ENCODE peak calls at places on chromosomes 13 and 19, in eight cellular contexts. One of them, this sample, is unnamed.

GRCh38 chr19:2307518-2308012 is 389 bp downstream of the LINGO3 start:
- DNase-seq in right atrium auricular region: no peak
- DNase-seq in transverse colon: no peak
- DNase-seq in fibroblast of pulmonary artery: no peak
- DNase-seq in choroid plexus epithelial cell: no peak
- DNase-seq in Panc1: no peak
- DNase-seq in CD8-positive, alpha-beta T cell: no peak
- DNase-seq in astrocyte of the cerebellum: no peak
- DNase-seq in this sample: no peak

GRCh38 chr19:32273483-32273882 is 71.9 kb upstream of the ZNF507 start:
- DNase-seq in right atrium auricular region: no peak
- DNase-seq in transverse colon: no peak
- DNase-seq in fibroblast of pulmonary artery: no peak
- DNase-seq in choroid plexus epithelial cell: no peak
- DNase-seq in Panc1: no peak
- DNase-seq in CD8-positive, alpha-beta T cell: no peak
- DNase-seq in astrocyte of the cerebellum: no peak
- DNase-seq in this sample: no peak

GRCh38 chr13:48944221-48944620 is 31.5 kb upstream of the FNDC3A start:
- DNase-seq in right atrium auricular region: no peak
- DNase-seq in transverse colon: no peak
- DNase-seq in fibroblast of pulmonary artery: peak; percentile 30
- DNase-seq in choroid plexus epithelial cell: no peak
- DNase-seq in Panc1: no peak
- DNase-seq in CD8-positive, alpha-beta T cell: no peak
- DNase-seq in astrocyte of the cerebellum: no peak
- DNase-seq in this sample: no peak

GRCh38 chr13:25731511-25731910 is 320.3 kb downstream of the SHISA2 start:
- DNase-seq in right atrium auricular region: no peak
- DNase-seq in transverse colon: no peak
- DNase-seq in fibroblast of pulmonary artery: no peak
- DNase-seq in choroid plexus epithelial cell: no peak
- DNase-seq in Panc1: no peak
- DNase-seq in CD8-positive, alpha-beta T cell: no peak
- DNase-seq in astrocyte of the cerebellum: no peak
- DNase-seq in this sample: no peak

GRCh38 chr13:95239293-95239692 is 62.0 kb downstream of the ABCC4 start:
- DNase-seq in right atrium auricular region: no peak
- DNase-seq in transverse colon: no peak
- DNase-seq in fibroblast of pulmonary artery: no peak
- DNase-seq in choroid plexus epithelial cell: no peak
- DNase-seq in Panc1: no peak
- DNase-seq in CD8-positive, alpha-beta T cell: no peak
- DNase-seq in astrocyte of the cerebellum: no peak
- DNase-seq in this sample: no peak

GRCh38 chr13:51550151-51550550 is 34.1 kb upstream of the WDFY2 start:
- DNase-seq in right atrium auricular region: no peak
- DNase-seq in transverse colon: no peak
- DNase-seq in fibroblast of pulmonary artery: no peak
- DNase-seq in choroid plexus epithelial cell: no peak
- DNase-seq in Panc1: no peak
- DNase-seq in CD8-positive, alpha-beta T cell: no peak
- DNase-seq in astrocyte of the cerebellum: no peak
- DNase-seq in this sample: no peak

GRCh38 chr19:49818691-49819331 is 722 bp downstream of the MED25 start:
- DNase-seq in right atrium auricular region: no peak
- DNase-seq in transverse colon: no peak
- DNase-seq in fibroblast of pulmonary artery: no peak
- DNase-seq in choroid plexus epithelial cell: no peak
- DNase-seq in Panc1: no peak
- DNase-seq in CD8-positive, alpha-beta T cell: no peak
- DNase-seq in astrocyte of the cerebellum: no peak
- DNase-seq in this sample: no peak

GRCh38 chr13:106752584-106753202 is 184.8 kb upstream of the ARGLU1 start:
- DNase-seq in right atrium auricular region: no peak
- DNase-seq in transverse colon: no peak
- DNase-seq in fibroblast of pulmonary artery: no peak
- DNase-seq in choroid plexus epithelial cell: no peak
- DNase-seq in Panc1: no peak
- DNase-seq in CD8-positive, alpha-beta T cell: no peak
- DNase-seq in astrocyte of the cerebellum: no peak
- DNase-seq in this sample: no peak

GRCh38 chr13:108947551-108948030 is 318.2 kb downstream of the MYO16 start:
- DNase-seq in right atrium auricular region: no peak
- DNase-seq in transverse colon: no peak
- DNase-seq in fibroblast of pulmonary artery: peak; percentile 11
- DNase-seq in choroid plexus epithelial cell: peak; percentile 97
- DNase-seq in Panc1: no peak
- DNase-seq in CD8-positive, alpha-beta T cell: no peak
- DNase-seq in astrocyte of the cerebellum: no peak
- DNase-seq in this sample: peak; percentile 54

GRCh38 chr19:24086974-24087595 is at the start of gene ZNF254:
- DNase-seq in right atrium auricular region: peak; percentile 96
- DNase-seq in transverse colon: peak; percentile 89
- DNase-seq in fibroblast of pulmonary artery: peak; percentile 95
- DNase-seq in choroid plexus epithelial cell: peak; percentile 97
- DNase-seq in Panc1: peak; percentile 76
- DNase-seq in CD8-positive, alpha-beta T cell: peak; percentile 78
- DNase-seq in astrocyte of the cerebellum: peak; percentile 93
- DNase-seq in this sample: peak; percentile 95

GRCh38 chr19:52809801-52810200 is 11.6 kb downstream of the ZNF28 start:
- DNase-seq in right atrium auricular region: no peak
- DNase-seq in transverse colon: no peak
- DNase-seq in fibroblast of pulmonary artery: no peak
- DNase-seq in choroid plexus epithelial cell: no peak
- DNase-seq in Panc1: no peak
- DNase-seq in CD8-positive, alpha-beta T cell: no peak
- DNase-seq in astrocyte of the cerebellum: no peak
- DNase-seq in this sample: no peak

GRCh38 chr19:23802290-23802689 is 43.6 kb upstream of the ZNF681 start:
- DNase-seq in right atrium auricular region: no peak
- DNase-seq in transverse colon: no peak
- DNase-seq in fibroblast of pulmonary artery: no peak
- DNase-seq in choroid plexus epithelial cell: peak; percentile 30
- DNase-seq in Panc1: no peak
- DNase-seq in CD8-positive, alpha-beta T cell: no peak
- DNase-seq in astrocyte of the cerebellum: no peak
- DNase-seq in this sample: no peak

GRCh38 chr19:54515156-54515555 is 12.5 kb downstream of the LAIR2 start:
- DNase-seq in right atrium auricular region: no peak
- DNase-seq in transverse colon: no peak
- DNase-seq in fibroblast of pulmonary artery: no peak
- DNase-seq in choroid plexus epithelial cell: no peak
- DNase-seq in Panc1: no peak
- DNase-seq in CD8-positive, alpha-beta T cell: no peak
- DNase-seq in astrocyte of the cerebellum: no peak
- DNase-seq in this sample: no peak

GRCh38 chr13:49877629-49878218 is 58.4 kb downstream of the SPRYD7 start:
- DNase-seq in right atrium auricular region: no peak
- DNase-seq in transverse colon: no peak
- DNase-seq in fibroblast of pulmonary artery: no peak
- DNase-seq in choroid plexus epithelial cell: peak; percentile 10
- DNase-seq in Panc1: no peak
- DNase-seq in CD8-positive, alpha-beta T cell: no peak
- DNase-seq in astrocyte of the cerebellum: no peak
- DNase-seq in this sample: peak; percentile 41

GRCh38 chr19:22052644-22053013 is 345 bp downstream of the ZNF257 start:
- DNase-seq in right atrium auricular region: no peak
- DNase-seq in transverse colon: no peak
- DNase-seq in fibroblast of pulmonary artery: peak; percentile 0
- DNase-seq in choroid plexus epithelial cell: peak; percentile 5
- DNase-seq in Panc1: no peak
- DNase-seq in CD8-positive, alpha-beta T cell: no peak
- DNase-seq in astrocyte of the cerebellum: no peak
- DNase-seq in this sample: no peak

GRCh38 chr19:7676854-7677253 is at the start of gene MCEMP1:
- DNase-seq in right atrium auricular region: no peak
- DNase-seq in transverse colon: no peak
- DNase-seq in fibroblast of pulmonary artery: no peak
- DNase-seq in choroid plexus epithelial cell: no peak
- DNase-seq in Panc1: no peak
- DNase-seq in CD8-positive, alpha-beta T cell: no peak
- DNase-seq in astrocyte of the cerebellum: no peak
- DNase-seq in this sample: no peak

GRCh38 chr19:43713208-43713607 is 2.7 kb upstream of the IRGC start:
- DNase-seq in right atrium auricular region: no peak
- DNase-seq in transverse colon: no peak
- DNase-seq in fibroblast of pulmonary artery: no peak
- DNase-seq in choroid plexus epithelial cell: no peak
- DNase-seq in Panc1: no peak
- DNase-seq in CD8-positive, alpha-beta T cell: no peak
- DNase-seq in astrocyte of the cerebellum: no peak
- DNase-seq in this sample: no peak

GRCh38 chr19:39097299-39097698 is 13.1 kb downstream of the ACP7 start:
- DNase-seq in right atrium auricular region: no peak
- DNase-seq in transverse colon: no peak
- DNase-seq in fibroblast of pulmonary artery: no peak
- DNase-seq in choroid plexus epithelial cell: no peak
- DNase-seq in Panc1: no peak
- DNase-seq in CD8-positive, alpha-beta T cell: no peak
- DNase-seq in astrocyte of the cerebellum: no peak
- DNase-seq in this sample: no peak

GRCh38 chr19:33469171-33470039 is 52.2 kb downstream of the PEPD start:
- DNase-seq in right atrium auricular region: no peak
- DNase-seq in transverse colon: no peak
- DNase-seq in fibroblast of pulmonary artery: no peak
- DNase-seq in choroid plexus epithelial cell: no peak
- DNase-seq in Panc1: no peak
- DNase-seq in CD8-positive, alpha-beta T cell: no peak
- DNase-seq in astrocyte of the cerebellum: no peak
- DNase-seq in this sample: no peak

GRCh38 chr13:101785858-101786257 is 333.4 kb downstream of the ITGBL1 start:
- DNase-seq in right atrium auricular region: no peak
- DNase-seq in transverse colon: no peak
- DNase-seq in fibroblast of pulmonary artery: peak; percentile 3
- DNase-seq in choroid plexus epithelial cell: peak; percentile 76
- DNase-seq in Panc1: peak; percentile 4
- DNase-seq in CD8-positive, alpha-beta T cell: no peak
- DNase-seq in astrocyte of the cerebellum: peak; percentile 20
- DNase-seq in this sample: peak; percentile 41

GRCh38 chr13:27972619-27972877 is 3.4 kb upstream of the CDX2 start:
- DNase-seq in right atrium auricular region: no peak
- DNase-seq in transverse colon: no peak
- DNase-seq in fibroblast of pulmonary artery: no peak
- DNase-seq in choroid plexus epithelial cell: no peak
- DNase-seq in Panc1: no peak
- DNase-seq in CD8-positive, alpha-beta T cell: no peak
- DNase-seq in astrocyte of the cerebellum: no peak
- DNase-seq in this sample: no peak
- H3K4me3 ChIP-seq in right atrium auricular region: no peak overlapping the region
- H3K4me3 ChIP-seq in transverse colon: no peak overlapping the region
- H3K4me3 ChIP-seq in fibroblast of pulmonary artery: no peak overlapping the region
- H3K4me3 ChIP-seq in choroid plexus epithelial cell: no peak overlapping the region
- H3K4me3 ChIP-seq in Panc1: no peak overlapping the region
- H3K4me3 ChIP-seq in CD8-positive, alpha-beta T cell: no peak overlapping the region
- H3K4me3 ChIP-seq in astrocyte of the cerebellum: no peak overlapping the region
- H3K4me3 ChIP-seq in this sample: no peak overlapping the region

DNA sequence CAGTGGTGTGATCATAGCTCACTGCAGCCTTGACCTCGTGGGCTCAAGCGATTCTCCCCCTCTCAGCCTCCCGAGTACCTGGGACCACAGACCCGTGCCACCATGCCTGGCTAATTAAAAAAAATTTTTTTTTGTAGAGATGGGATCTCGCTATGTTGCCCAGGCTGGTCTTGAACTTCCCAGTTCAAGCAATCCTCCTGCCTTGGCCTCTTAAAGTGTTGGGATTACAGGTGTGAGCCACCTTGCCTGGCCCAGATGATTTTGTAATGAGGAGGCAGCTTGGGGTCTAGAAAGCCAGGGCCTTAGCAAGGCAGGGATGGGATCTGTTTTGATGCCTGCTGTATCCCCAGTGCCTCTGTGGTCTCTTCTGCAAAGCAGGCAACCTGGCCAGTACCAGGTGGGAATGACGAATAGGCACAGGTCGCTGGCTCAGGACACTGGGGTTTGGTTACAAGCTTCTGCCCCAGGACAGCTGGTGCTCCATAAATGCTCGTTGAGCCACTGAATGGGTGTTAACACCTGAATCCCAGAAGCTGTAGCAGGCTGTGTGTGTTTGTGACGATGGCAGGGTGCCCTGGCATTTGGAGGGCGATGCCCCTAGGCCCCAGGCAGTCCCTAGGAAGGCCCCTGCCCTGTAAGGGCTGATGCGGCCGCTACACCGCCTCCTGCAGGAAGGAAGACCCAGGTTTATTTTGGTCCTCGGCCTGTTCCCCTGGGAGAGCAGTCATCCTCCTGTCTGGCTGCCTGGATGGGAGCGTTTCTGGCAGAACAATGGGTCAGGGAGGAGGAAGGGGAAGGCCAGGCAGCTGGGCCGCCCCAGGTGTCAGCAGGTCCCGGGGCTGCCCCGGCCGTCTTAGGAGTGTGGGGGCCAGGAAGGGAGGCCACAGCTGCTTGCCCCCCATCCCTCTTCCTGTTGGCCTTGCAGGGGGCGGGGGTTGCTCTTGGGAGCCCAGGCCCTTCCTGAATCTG is 8.6 kb downstream of the TNFAIP8L1 start:
- DNase-seq in right atrium auricular region: peak; percentile 62
- DNase-seq in transverse colon: no peak
- DNase-seq in fibroblast of pulmonary artery: peak; percentile 81
- DNase-seq in choroid plexus epithelial cell: peak; percentile 63
- DNase-seq in Panc1: no peak
- DNase-seq in CD8-positive, alpha-beta T cell: no peak
- DNase-seq in astrocyte of the cerebellum: no peak
- DNase-seq in this sample: no peak
- TF ChIP-seq CTCF in right atrium auricular region: no peak
- TF ChIP-seq CTCF in transverse colon: no peak
- TF ChIP-seq CTCF in fibroblast of pulmonary artery: peak; percentile 38
- TF ChIP-seq CTCF in choroid plexus epithelial cell: peak; percentile 57
- TF ChIP-seq CTCF in Panc1: no peak
- TF ChIP-seq CTCF in CD8-positive, alpha-beta T cell: no peak
- TF ChIP-seq CTCF in astrocyte of the cerebellum: no peak
- TF ChIP-seq CTCF in this sample: peak; percentile 41

GRCh38 chr13:113122571-113123225 is at the start of gene F10:
- DNase-seq in right atrium auricular region: peak; percentile 80
- DNase-seq in transverse colon: peak; percentile 78
- DNase-seq in fibroblast of pulmonary artery: peak; percentile 67
- DNase-seq in choroid plexus epithelial cell: peak; percentile 85
- DNase-seq in Panc1: no peak
- DNase-seq in CD8-positive, alpha-beta T cell: no peak
- DNase-seq in astrocyte of the cerebellum: no peak
- DNase-seq in this sample: peak; percentile 43
- H3K4me3 ChIP-seq in right atrium auricular region: peak within 1 kb of the TSS; percentile 42
- H3K4me3 ChIP-seq in transverse colon: peak within 1 kb of the TSS; percentile 1
- H3K4me3 ChIP-seq in fibroblast of pulmonary artery: peak within 1 kb of the TSS; percentile 38
- H3K4me3 ChIP-seq in choroid plexus epithelial cell: peak within 1 kb of the TSS; percentile 63
- H3K4me3 ChIP-seq in Panc1: no peak within 1 kb of the TSS
- H3K4me3 ChIP-seq in CD8-positive, alpha-beta T cell: no peak within 1 kb of the TSS
- H3K4me3 ChIP-seq in astrocyte of the cerebellum: no peak within 1 kb of the TSS
- H3K4me3 ChIP-seq in this sample: peak within 1 kb of the TSS; percentile 23

DNA sequence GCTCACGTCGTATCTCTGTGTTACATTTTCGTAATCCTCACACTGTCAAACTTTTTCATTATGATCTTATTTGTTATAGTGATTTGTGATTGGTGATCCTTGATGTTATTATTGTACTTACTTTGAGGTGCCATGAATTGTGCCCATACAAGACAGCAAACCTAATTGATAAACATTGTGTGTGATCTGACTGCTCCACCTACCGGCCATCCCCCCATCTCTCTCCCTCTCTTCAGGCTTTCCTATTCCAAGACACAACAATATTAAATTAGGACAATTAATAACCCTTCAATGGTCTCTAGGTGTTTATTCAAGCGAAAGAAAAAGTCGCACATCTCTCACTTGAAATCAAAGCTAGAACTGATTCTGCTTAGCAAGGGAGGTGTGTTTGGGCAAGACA is 349.3 kb downstream of the RBM26 start:
- DNase-seq in right atrium auricular region: no peak
- DNase-seq in transverse colon: no peak
- DNase-seq in fibroblast of pulmonary artery: no peak
- DNase-seq in choroid plexus epithelial cell: no peak
- DNase-seq in Panc1: no peak
- DNase-seq in CD8-positive, alpha-beta T cell: no peak
- DNase-seq in astrocyte of the cerebellum: no peak
- DNase-seq in this sample: no peak
- TF ChIP-seq CTCF in right atrium auricular region: no peak
- TF ChIP-seq CTCF in transverse colon: no peak
- TF ChIP-seq CTCF in fibroblast of pulmonary artery: no peak
- TF ChIP-seq CTCF in choroid plexus epithelial cell: no peak
- TF ChIP-seq CTCF in Panc1: peak; percentile 26
- TF ChIP-seq CTCF in CD8-positive, alpha-beta T cell: no peak
- TF ChIP-seq CTCF in astrocyte of the cerebellum: no peak
- TF ChIP-seq CTCF in this sample: no peak

This sample was measured in astrocyte of the spinal cord.